ENCODE peak calls at places on chromosome 14, in six cellular contexts. S, Q, E, B, J and H are unnamed samples.

GRCh38 chr14:95242870-95243269 is 76.8 kb downstream of the CLMN start:
- DNase-seq in Q (no peak), J (no peak), E (no peak), S (no peak), B (no peak), H (no peak)

GRCh38 chr14:77682158-77682553 is 25.7 kb downstream of the ALKBH1 start:
- DNase-seq in E (no peak), J (no peak), B (no peak), Q (no peak), S (no peak), H (no peak)

GRCh38 chr14:102982852-102983470 is 60.5 kb downstream of the AMN start:
- DNase-seq in B (peak), E (no peak), Q (no peak), J (no peak), S (no peak), H (no peak)

GRCh38 chr14:100747021-100747586 is 20.4 kb downstream of the DLK1 start:
- DNase-seq in Q (no peak), E (peak), B (no peak), J (peak), S (peak), H (no peak)

GRCh38 chr14:64190974-64191502 is 103.1 kb downstream of the ESR2 start:
- DNase-seq in E (no peak), Q (no peak), B (no peak), S (no peak), J (no peak), H (no peak)

GRCh38 chr14:92914087-92914656 is 8.8 kb upstream of the CHGA start:
- DNase-seq in S (no peak), B (peak), Q (no peak), J (no peak), E (no peak), H (peak)

GRCh38 chr14:56087824-56088571 is 30.2 kb upstream of the PELI2 start:
- DNase-seq in J (no peak), E (no peak), Q (no peak), B (no peak), S (no peak), H (no peak)

GRCh38 chr14:50039120-50039517 is 77.3 kb downstream of the VCPKMT start:
- DNase-seq in E (no peak), J (no peak), B (no peak), Q (no peak), S (no peak), H (no peak)

GRCh38 chr14:28121512-28122297 is 644.9 kb upstream of the FOXG1 start:
- DNase-seq in B (no peak), E (no peak), S (no peak), Q (no peak), J (no peak), H (no peak)

GRCh38 chr14:39431416-39432178 is 636 bp downstream of the FBXO33 start:
- DNase-seq in S (peak), Q (peak), B (peak), E (peak), J (no peak), H (peak)

GRCh38 chr14:72420749-72421452 is 473.0 kb downstream of the DPF3 start:
- DNase-seq in S (peak), B (peak), Q (peak), E (peak), J (peak), H (peak)

GRCh38 chr14:102530828-102531478 is 21.4 kb upstream of the ANKRD9 start:
- DNase-seq in S (no peak), B (no peak), J (no peak), E (no peak), Q (no peak), H (no peak)

GRCh38 chr14:26528415-26529182 is 69.2 kb downstream of the NOVA1 start:
- DNase-seq in B (no peak), E (no peak), J (no peak), S (no peak), Q (peak), H (peak)

GRCh38 chr14:101961746-101962502 is 2.4 kb upstream of the DYNC1H1 start:
- DNase-seq in B (no peak), E (no peak), J (no peak), Q (no peak), S (peak), H (no peak)

GRCh38 chr14:50560929-50561280 is 960 bp downstream of the ATL1 start:
- DNase-seq in S (peak), Q (peak), J (peak), B (peak), E (peak), H (peak)

GRCh38 chr14:90019824-90020523 is 41.8 kb upstream of the KCNK13 start:
- DNase-seq in Q (no peak), S (no peak), B (no peak), E (no peak), J (no peak), H (no peak)

GRCh38 chr14:28779416-28779941 is 12.9 kb downstream of the FOXG1 start:
- DNase-seq in S (no peak), Q (no peak), E (no peak), J (no peak), B (no peak), H (no peak)

GRCh38 chr14:101361044-101361443 is 200.3 kb upstream of the DIO3 start:
- DNase-seq in E (no peak), J (no peak), S (no peak), B (peak), Q (no peak), H (no peak)

GRCh38 chr14:95835331-95835730 is 41.3 kb upstream of the TUNAR start:
- DNase-seq in J (no peak), B (no peak), E (no peak), S (no peak), Q (no peak), H (no peak)

GRCh38 chr14:100582496-100583165 is 4.6 kb downstream of the BEGAIN start:
- DNase-seq in E (peak), B (no peak), Q (peak), S (peak), J (no peak), H (no peak)

GRCh38 chr14:71852201-71852600 is 80.0 kb upstream of the RGS6 start:
- DNase-seq in J (no peak), Q (no peak), E (no peak), S (no peak), B (peak), H (no peak)

GRCh38 chr14:62947291-62947690 is 98.0 kb downstream of the KCNH5 start:
- DNase-seq in S (no peak), J (no peak), B (no peak), E (no peak), Q (no peak), H (no peak)

GRCh38 chr14:32938719-32939253 is at the start of gene NPAS3:
- DNase-seq in B (no peak), Q (peak), S (no peak), E (no peak), J (no peak), H (no peak)

GRCh38 chr14:28012629-28013415 is 753.8 kb upstream of the FOXG1 start:
- DNase-seq in J (no peak), E (no peak), B (no peak), S (no peak), Q (no peak), H (no peak)

GRCh38 chr14:101122114-101122854 is 218.8 kb upstream of the RTL1 start:
- DNase-seq in B (no peak), E (no peak), J (no peak), S (peak), Q (no peak), H (no peak)

GRCh38 chr14:36720657-36721056 is 59.0 kb downstream of the PAX9 start:
- DNase-seq in E (no peak), J (no peak), Q (no peak), B (no peak), S (no peak), H (no peak)

GRCh38 chr14:105491366-105492006 is 440 bp downstream of the TEDC1 start:
- DNase-seq in E (peak), B (peak), J (no peak), S (peak), Q (peak), H (peak)

GRCh38 chr14:61646366-61647101 is 48.8 kb upstream of the HIF1A start:
- DNase-seq in B (no peak), J (no peak), S (no peak), Q (no peak), E (no peak), H (no peak)
- H3K27ac ChIP-seq in B (no peak), J (no peak), S (no peak), Q (no peak), E (no peak), H (no peak)

GRCh38 chr14:67582061-67582460 is 18.0 kb downstream of the PIGH start:
- DNase-seq in B (no peak), Q (no peak), E (no peak), J (no peak), S (no peak), H (no peak)

GRCh38 chr14:67583711-67584644 is 16.1 kb downstream of the PIGH start:
- DNase-seq in Q (no peak), J (no peak), B (peak), E (no peak), S (no peak), H (no peak)

GRCh38 chr14:67589212-67589770 is 10.8 kb downstream of the PIGH start:
- DNase-seq in S (no peak), E (no peak), J (no peak), B (no peak), Q (no peak), H (no peak)

GRCh38 chr14:67584931-67585330 is 15.1 kb downstream of the PIGH start:
- DNase-seq in J (no peak), E (no peak), B (no peak), Q (no peak), S (no peak), H (no peak)

GRCh38 chr14:67586302-67586701 is 13.8 kb downstream of the PIGH start:
- DNase-seq in E (no peak), B (no peak), S (no peak), J (no peak), Q (no peak), H (no peak)
- H3K27ac ChIP-seq in E (no peak), B (no peak), S (no peak), J (no peak), Q (no peak), H (peak)

GRCh38 chr14:75880512-75880911 is 101.3 kb downstream of the TGFB3 start:
- DNase-seq in B (no peak), J (no peak), Q (no peak), E (no peak), S (no peak), H (no peak)

GRCh38 chr14:75884198-75884611 is 97.6 kb downstream of the TGFB3 start:
- DNase-seq in B (no peak), Q (no peak), E (no peak), J (peak), S (no peak), H (no peak)

GRCh38 chr14:75885829-75886228 is 96.0 kb downstream of the TGFB3 start:
- DNase-seq in Q (no peak), J (no peak), B (no peak), S (no peak), E (no peak), H (no peak)

GRCh38 chr14:75879031-75879430 is 102.8 kb downstream of the TGFB3 start:
- DNase-seq in B (no peak), E (no peak), S (no peak), Q (no peak), J (peak), H (no peak)

GRCh38 chr14:75881986-75882385 is 99.8 kb downstream of the TGFB3 start:
- DNase-seq in J (no peak), S (no peak), Q (no peak), E (no peak), B (no peak), H (no peak)
- H3K27ac ChIP-seq in J (no peak), S (no peak), Q (no peak), E (no peak), B (no peak), H (no peak)

DNA sequence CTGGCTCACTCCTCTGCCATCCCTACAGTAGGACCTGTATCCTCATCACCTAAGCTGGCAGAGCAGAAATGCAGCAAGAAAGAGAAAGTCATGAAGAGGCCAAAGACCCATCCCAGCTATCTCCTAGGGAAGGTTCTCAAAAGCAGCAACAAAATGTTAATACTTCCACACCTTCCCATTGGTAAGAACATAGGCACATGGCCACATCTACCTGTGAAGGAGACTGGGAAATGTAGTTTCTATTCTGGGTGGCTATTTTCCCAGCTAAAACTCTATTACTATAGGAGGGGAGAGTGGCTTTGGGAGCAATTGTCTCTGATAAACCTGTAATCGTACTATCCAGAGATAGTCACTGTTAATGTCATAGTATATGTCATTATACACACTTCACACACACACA is 13.7 kb upstream of the EIF2B2 start:
- DNase-seq in J (no peak), Q (no peak), B (no peak), S (no peak), E (no peak), H (no peak)
- H3K27ac ChIP-seq in J (no peak), Q (no peak), B (no peak), S (no peak), E (no peak), H (no peak)

GRCh38 chr14:99546230-99546879 is 57.7 kb downstream of the CCDC85C start:
- DNase-seq in Q (no peak), J (no peak), S (no peak), E (no peak), B (no peak), H (no peak)

GRCh38 chr14:99543369-99543768 is 60.6 kb downstream of the CCDC85C start:
- DNase-seq in J (no peak), E (no peak), S (no peak), B (no peak), Q (no peak), H (no peak)

GRCh38 chr14:99543985-99544384 is 60.0 kb downstream of the CCDC85C start:
- DNase-seq in J (no peak), Q (no peak), E (no peak), S (no peak), B (no peak), H (no peak)

GRCh38 chr14:99545574-99545973 is 58.4 kb downstream of the CCDC85C start:
- DNase-seq in S (no peak), Q (no peak), B (no peak), E (no peak), J (no peak), H (no peak)

GRCh38 chr14:99544971-99545370 is 59.0 kb downstream of the CCDC85C start:
- DNase-seq in B (no peak), J (no peak), S (no peak), Q (no peak), E (no peak), H (no peak)
- H3K27ac ChIP-seq in B (no peak), J (no peak), S (no peak), Q (peak), E (no peak), H (no peak)